ENCODE peak calls at places on chromosomes 13 and 19, in six cellular contexts. Q is heart right ventricle, Y is GM10248, S is H1, F is progenitor cell of endocrine pancreas, P is GM12864. U is an unnamed sample.
A peak's percentile ranks its signal among the peaks of the same experiment; 100 is the strongest.

GRCh38 chr19:33460221-33460908 is 61.2 kb downstream of the PEPD start:
- DNase-seq in Q (no peak), Y (no peak), F (no peak), S (no peak), P (no peak), U (no peak)

GRCh38 chr19:16524991-16525734 is 17.1 kb downstream of the CHERP start:
- DNase-seq in P (no peak), F (no peak), Q (no peak), Y (no peak), S (no peak), U (no peak)

GRCh38 chr19:50722248-50723013 is 733 bp upstream of the CLEC11A start:
- DNase-seq in S (no peak), P (no peak), Q (no peak), Y (no peak), F (no peak), U (no peak)

GRCh38 chr19:46413262-46414031 is at the start of gene CCDC8:
- DNase-seq in S (peak; percentile 91), Y (no peak), P (no peak), Q (peak; percentile 91), F (peak; percentile 85), U (peak; percentile 98)

GRCh38 chr19:7328647-7329046 is 20.1 kb upstream of the ARHGEF18 start:
- DNase-seq in F (no peak), Y (peak; percentile 33), S (no peak), P (no peak), Q (no peak), U (no peak)

GRCh38 chr19:1851581-1852293 is 3.5 kb upstream of the REXO1 start:
- DNase-seq in Q (no peak), Y (peak; percentile 39), P (no peak), F (no peak), S (no peak), U (no peak)

GRCh38 chr19:10431943-10432735 is 11.8 kb downstream of the PDE4A start:
- DNase-seq in Y (peak; percentile 83), P (no peak), S (peak; percentile 63), F (no peak), Q (peak; percentile 77), U (no peak)

GRCh38 chr19:49761625-49762311 is 1.3 kb downstream of the TSKS start:
- DNase-seq in S (no peak), Y (no peak), P (no peak), F (no peak), Q (peak; percentile 51), U (peak; percentile 82)

GRCh38 chr13:75194717-75195116 is 287.3 kb downstream of the TBC1D4 start:
- DNase-seq in S (no peak), F (no peak), Y (no peak), Q (peak; percentile 25), P (no peak), U (no peak)

GRCh38 chr13:95354680-95355487 is 53.6 kb upstream of the ABCC4 start:
- DNase-seq in F (no peak), Y (no peak), P (no peak), Q (no peak), S (no peak), U (no peak)

GRCh38 chr19:10193666-10194499 is 870 bp downstream of the DNMT1 start:
- DNase-seq in S (peak; percentile 80), F (peak; percentile 16), Q (no peak), Y (peak; percentile 39), P (no peak), U (peak; percentile 40)

GRCh38 chr13:22061371-22061805 is 390.5 kb downstream of the FGF9 start:
- DNase-seq in F (no peak), Q (no peak), P (peak; percentile 60), S (no peak), Y (peak; percentile 50), U (no peak)

GRCh38 chr13:109243311-109243951 is 543.0 kb downstream of the IRS2 start:
- DNase-seq in Y (no peak), F (no peak), S (no peak), P (no peak), Q (peak; percentile 40), U (peak; percentile 95)

GRCh38 chr19:29687244-29687896 is 22.1 kb downstream of the PLEKHF1 start:
- DNase-seq in S (no peak), P (no peak), F (no peak), Y (no peak), Q (no peak), U (peak; percentile 99)

GRCh38 chr19:41367848-41368301 is 3.9 kb upstream of the B9D2 start:
- DNase-seq in P (no peak), F (no peak), Y (no peak), Q (no peak), S (no peak), U (peak; percentile 88)

GRCh38 chr19:45178262-45179062 is at the start of gene BLOC1S3:
- DNase-seq in F (peak; percentile 99), S (peak; percentile 99), P (peak; percentile 100), Q (peak; percentile 100), Y (peak; percentile 97), U (peak; percentile 100)

GRCh38 chr13:77298403-77298802 is 28.5 kb downstream of the MYCBP2 start:
- DNase-seq in S (no peak), Y (peak; percentile 38), P (no peak), F (no peak), Q (no peak), U (no peak)

GRCh38 chr19:44512326-44513298 is 12.3 kb upstream of the ZNF180 start:
- DNase-seq in Q (no peak), P (no peak), S (peak; percentile 87), Y (no peak), F (peak; percentile 55), U (peak; percentile 71)

GRCh38 chr19:42596391-42597071 is 1.8 kb upstream of the CEACAM8 start:
- DNase-seq in Q (no peak), Y (peak; percentile 57), P (no peak), F (peak; percentile 48), S (peak; percentile 82), U (peak; percentile 22)

GRCh38 chr19:2207991-2208860 is 27.9 kb downstream of the PLEKHJ1 start:
- DNase-seq in Q (peak; percentile 67), P (no peak), S (peak; percentile 72), Y (peak; percentile 58), F (no peak), U (peak; percentile 53)

GRCh38 chr13:29543230-29544215 is 52.0 kb downstream of the SLC7A1 start:
- DNase-seq in Q (no peak), Y (peak; percentile 80), S (no peak), P (peak; percentile 71), F (no peak), U (peak; percentile 76)

GRCh38 chr13:62296812-62297211 is 881.2 kb upstream of the PCDH20 start:
- DNase-seq in F (no peak), Y (no peak), S (no peak), Q (no peak), P (no peak), U (no peak)

GRCh38 chr19:52640916-52641315 is 2.8 kb upstream of the ZNF83 start:
- DNase-seq in P (no peak), Q (no peak), F (no peak), Y (no peak), S (peak; percentile 48), U (peak; percentile 11)

GRCh38 chr13:76792680-76793334 is 93.4 kb downstream of the KCTD12 start:
- DNase-seq in Y (no peak), Q (peak; percentile 68), F (no peak), P (no peak), S (no peak), U (peak; percentile 87)

GRCh38 chr13:43544011-43544410 is 242.8 kb downstream of the ENOX1 start:
- DNase-seq in F (no peak), Y (no peak), S (no peak), P (no peak), Q (no peak), U (peak; percentile 28)

GRCh38 chr13:32426981-32427851 is 714 bp downstream of the N4BP2L1 start:
- DNase-seq in F (peak; percentile 37), Q (peak; percentile 31), Y (peak; percentile 48), P (no peak), S (peak; percentile 82), U (peak; percentile 19)

DNA sequence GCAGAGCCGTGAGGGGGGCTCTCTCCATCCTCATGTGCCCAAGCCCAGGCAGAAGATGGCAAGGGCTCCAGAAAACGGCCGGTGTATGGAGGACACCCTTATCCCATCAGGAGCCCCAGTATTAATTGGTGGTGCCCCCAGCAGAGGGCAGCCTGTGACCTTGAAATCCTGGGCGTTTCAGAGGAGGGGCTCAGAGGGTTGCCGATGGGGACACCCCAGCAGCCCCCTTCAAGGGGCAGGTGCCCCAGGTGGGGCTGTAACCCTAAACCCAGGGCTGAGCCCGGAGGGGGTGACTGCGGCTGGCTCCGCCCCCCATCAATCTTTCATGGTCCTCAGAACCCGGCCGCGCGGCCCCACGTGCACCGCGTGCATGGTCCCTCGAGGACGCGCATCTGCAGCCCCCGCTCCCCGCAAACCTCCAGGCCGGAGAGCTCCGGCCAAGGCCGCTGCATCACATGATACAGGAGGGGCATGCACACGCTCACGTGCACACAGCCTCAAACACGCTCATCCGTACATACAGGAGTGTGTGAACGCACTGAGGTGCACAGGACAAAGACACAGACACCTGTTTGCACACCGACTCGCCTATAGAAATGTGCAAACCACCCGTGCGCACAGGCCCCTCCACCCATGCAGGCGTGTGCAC is 959 bp downstream of the RAB3A start:
- DNase-seq in S (peak; percentile 80), Y (peak; percentile 35), Q (peak; percentile 24), P (no peak), F (no peak), U (no peak)
- TF ChIP-seq CTCF in S (peak; percentile 39), Y (peak; percentile 35), Q (peak; percentile 37), P (peak; percentile 43), F (peak; percentile 27), U (peak; percentile 50)

DNA sequence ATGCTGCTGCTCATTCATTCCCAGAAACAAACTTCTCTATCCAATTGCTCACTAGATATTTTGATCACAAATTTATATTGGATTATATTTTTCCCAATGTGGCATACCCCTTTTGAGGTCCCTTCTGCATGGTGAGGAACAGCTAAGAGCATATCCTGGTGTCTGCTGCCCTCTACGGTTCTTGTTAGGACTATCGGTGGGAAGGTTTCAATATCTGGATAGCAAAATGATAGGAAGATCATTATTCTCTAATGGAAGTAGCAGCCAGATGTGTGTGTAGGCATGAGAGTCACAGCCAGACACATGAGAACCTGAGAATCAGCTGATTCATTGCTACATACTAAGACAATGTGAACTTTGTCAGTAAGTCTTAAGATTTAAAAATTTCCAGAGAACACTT is 1422.4 kb upstream of the MIR17HG start:
- DNase-seq in S (no peak), F (no peak), Q (no peak), Y (no peak), P (no peak), U (peak; percentile 78)
- TF ChIP-seq CTCF in S (peak; percentile 28), F (peak; percentile 64), Q (peak; percentile 26), Y (peak; percentile 23), P (no peak), U (peak; percentile 84)

DNA sequence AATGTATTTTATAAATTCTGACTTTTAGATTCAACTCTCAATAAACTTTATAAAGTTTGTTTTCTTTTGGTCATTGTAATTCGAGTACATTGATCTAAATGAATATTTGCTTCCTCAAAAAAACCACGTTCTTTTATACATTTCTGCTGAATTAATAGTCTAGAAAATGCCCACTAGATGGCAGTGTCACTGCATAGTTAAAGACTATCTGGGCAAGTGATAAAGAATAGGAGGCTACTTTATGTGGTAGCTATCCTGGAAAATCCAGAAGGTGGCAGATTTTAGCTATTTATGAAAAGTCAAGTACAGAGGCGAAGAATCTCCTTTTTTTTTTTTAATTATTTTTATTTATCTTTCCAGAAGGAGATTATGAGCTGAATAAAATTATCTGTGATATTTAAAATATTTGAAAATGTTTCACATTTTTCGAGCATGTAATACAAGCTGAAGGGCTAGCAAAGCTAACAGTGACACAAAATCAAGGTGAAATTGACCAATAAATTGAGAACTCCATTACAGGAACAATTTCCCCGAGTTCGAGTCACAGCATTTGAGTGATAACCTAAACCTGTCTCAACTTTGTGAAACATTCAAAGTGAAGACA is 221.8 kb downstream of the OLFM4 start:
- DNase-seq in S (no peak), Q (peak; percentile 13), F (peak; percentile 12), Y (peak; percentile 35), P (peak; percentile 30), U (peak; percentile 85)
- TF ChIP-seq CTCF in S (no peak), Q (peak; percentile 81), F (peak; percentile 93), Y (peak; percentile 77), P (peak; percentile 38), U (peak; percentile 70)

GRCh38 chr13:31191748-31192147 is 8.0 kb upstream of the B3GLCT start:
- DNase-seq in S (no peak), Y (no peak), P (no peak), Q (no peak), F (no peak), U (no peak)
- TF ChIP-seq CTCF in S (no peak), Y (no peak), P (no peak), Q (no peak), F (no peak), U (no peak)

U was measured in choroid plexus epithelial cell.